ENCODE peak calls at places on chromosomes 3 and 15, in ten cellular contexts. T is hepatocyte, N is neural progenitor cell, F is endothelial cell of umbilical vein, C is osteoblast, D is HCT116, R is PC-3, K is keratinocyte, I is GM12878, Y is PC-9. A is an unnamed sample.

GRCh38 chr3:14440531-14441239 is 38.3 kb downstream of the SLC6A6 start:
- DNase-seq in F (peak; percentile 50), N (peak; percentile 92), K (no peak), R (peak; percentile 21), I (no peak), C (peak; percentile 86), T (peak; percentile 70), Y (peak; percentile 62), D (no peak), A (no peak)

GRCh38 chr3:52109556-52110380 is 44.5 kb downstream of the POC1A start:
- DNase-seq in F (peak; percentile 79), K (no peak), Y (no peak), N (no peak), I (no peak), T (no peak), C (peak; percentile 55), D (no peak), R (no peak), A (no peak)

GRCh38 chr3:157532529-157533297 is 29.5 kb upstream of the VEPH1 start:
- DNase-seq in N (peak; percentile 86), R (peak; percentile 94), C (peak; percentile 48), I (peak; percentile 9), Y (peak; percentile 37), F (peak; percentile 94), T (peak; percentile 87), D (peak; percentile 65), K (peak; percentile 25), A (peak; percentile 74)

GRCh38 chr15:48427960-48428547 is 96.8 kb downstream of the DUT start:
- DNase-seq in D (no peak), Y (no peak), F (no peak), I (no peak), C (peak; percentile 86), K (no peak), N (no peak), T (no peak), R (no peak), A (no peak)

GRCh38 chr3:53255775-53256703 is at the start of gene TKT:
- DNase-seq in Y (peak; percentile 82), R (peak; percentile 84), N (peak; percentile 96), T (peak; percentile 96), I (peak; percentile 26), C (peak; percentile 99), D (no peak), K (no peak), F (peak; percentile 84), A (peak; percentile 86)

GRCh38 chr15:81337241-81337640 is 13.3 kb upstream of the STARD5 start:
- DNase-seq in I (no peak), F (no peak), D (no peak), N (no peak), R (no peak), T (no peak), K (no peak), Y (no peak), C (no peak), A (no peak)

GRCh38 chr3:129016366-129016724 is 15.2 kb downstream of the EFCC1 start:
- DNase-seq in Y (peak; percentile 68), R (peak; percentile 30), C (no peak), D (no peak), I (no peak), N (no peak), T (peak; percentile 44), F (peak; percentile 45), K (no peak), A (peak; percentile 59)

GRCh38 chr3:131561511-131561910 is 58.7 kb upstream of the MRPL3 start:
- DNase-seq in C (no peak), F (no peak), N (peak; percentile 54), I (no peak), R (no peak), D (no peak), K (no peak), Y (no peak), T (no peak), A (no peak)

GRCh38 chr3:37997321-37997720 is 6.7 kb downstream of the VILL start:
- DNase-seq in I (no peak), T (no peak), Y (no peak), K (no peak), R (no peak), F (no peak), N (no peak), C (peak; percentile 22), D (no peak), A (no peak)

GRCh38 chr3:114626751-114627150 is 332.9 kb downstream of the TIGIT start:
- DNase-seq in I (no peak), C (no peak), K (no peak), R (no peak), F (no peak), T (no peak), Y (no peak), N (no peak), D (no peak), A (no peak)

GRCh38 chr15:73691398-73691797 is 7.2 kb downstream of the CD276 start:
- DNase-seq in R (peak; percentile 34), C (peak; percentile 94), K (peak; percentile 73), Y (no peak), F (peak; percentile 25), N (peak; percentile 76), I (no peak), T (peak; percentile 86), D (no peak), A (no peak)
- TF ChIP-seq CTCF in R (no peak), C (peak; percentile 38), K (peak; percentile 44), Y (no peak), F (no peak), N (peak; percentile 12), I (no peak), T (peak; percentile 14), D (no peak), A (no peak)

GRCh38 chr3:172228041-172228440 is 188.7 kb downstream of the FNDC3B start:
- DNase-seq in Y (no peak), C (no peak), I (no peak), F (no peak), N (peak; percentile 34), K (no peak), T (no peak), R (no peak), D (no peak), A (no peak)

GRCh38 chr3:172232579-172232978 is 193.2 kb downstream of the FNDC3B start:
- DNase-seq in D (no peak), C (no peak), R (no peak), Y (no peak), N (no peak), T (no peak), F (no peak), I (no peak), K (no peak), A (no peak)

GRCh38 chr3:172233474-172234277 is 194.3 kb downstream of the FNDC3B start:
- DNase-seq in R (no peak), F (no peak), T (no peak), I (no peak), D (no peak), Y (no peak), K (no peak), N (no peak), C (no peak), A (no peak)

GRCh38 chr3:172229462-172229861 is 190.1 kb downstream of the FNDC3B start:
- DNase-seq in F (no peak), Y (no peak), T (no peak), I (no peak), R (no peak), K (no peak), D (no peak), C (no peak), N (no peak), A (no peak)

GRCh38 chr3:172231318-172231901 is 192.0 kb downstream of the FNDC3B start:
- DNase-seq in R (no peak), K (no peak), D (no peak), C (no peak), Y (no peak), F (no peak), T (no peak), N (no peak), I (no peak), A (no peak)
- H3K79me2 ChIP-seq in R (peaks cover 11% of the 10 kb centered on the region), K (peaks cover 24% of the 10 kb centered on the region), D (no peaks in the 10 kb centered on the region), C (peaks cover 92% of the 10 kb centered on the region), Y (peaks cover 98% of the 10 kb centered on the region), F (peaks cover 69% of the 10 kb centered on the region), T (peaks cover 86% of the 10 kb centered on the region), N (no peaks in the 10 kb centered on the region), I (no peaks in the 10 kb centered on the region), A (peaks cover 96% of the 10 kb centered on the region)

DNA sequence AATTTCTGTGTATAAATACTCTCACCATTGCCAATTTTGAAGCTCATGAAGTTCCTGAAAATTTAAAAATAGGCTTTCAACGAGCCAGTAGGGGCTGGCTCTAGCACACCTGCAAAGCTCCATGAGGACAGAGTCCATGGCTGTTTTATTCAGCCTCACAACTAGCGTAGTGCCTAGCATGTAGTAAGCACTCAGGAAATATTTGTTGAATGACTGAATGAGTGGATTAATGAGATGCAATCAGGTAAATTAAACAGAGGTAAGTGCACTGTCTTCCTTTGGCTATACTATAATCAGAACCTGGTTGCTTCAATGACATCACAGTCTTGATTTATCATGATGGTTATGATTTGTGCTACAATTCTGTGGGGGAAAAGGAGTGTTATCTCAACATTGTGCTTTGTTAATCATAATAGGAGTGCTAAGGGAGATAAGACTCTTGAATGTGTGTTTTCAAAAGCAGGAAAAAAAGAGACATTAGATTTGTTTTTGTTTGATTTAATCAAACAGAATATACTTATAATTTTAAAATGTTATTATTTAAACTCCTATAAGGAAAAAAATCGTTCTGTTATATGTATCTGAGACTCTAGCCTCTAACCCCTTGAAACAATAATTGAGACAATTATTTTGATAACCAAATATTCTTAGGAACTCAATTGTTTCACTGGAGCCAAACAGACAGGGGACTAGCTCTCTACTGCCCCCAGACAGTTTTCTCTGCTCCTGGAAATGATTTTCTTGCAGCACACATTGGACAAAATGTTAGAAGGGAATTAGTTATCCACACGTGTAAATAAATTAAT is 171.7 kb upstream of the ATP11B start:
- DNase-seq in F (peak; percentile 15), K (no peak), Y (no peak), T (no peak), R (peak; percentile 50), I (no peak), N (peak; percentile 18), C (no peak), D (no peak), A (peak; percentile 39)
- TF ChIP-seq CTCF in F (peak; percentile 12), K (peak; percentile 34), Y (peak; percentile 53), T (peak; percentile 39), R (peak; percentile 72), I (peak; percentile 13), N (peak; percentile 61), C (no peak), D (peak; percentile 57), A (peak; percentile 66)

GRCh38 chr3:153259956-153260355 is 97.9 kb downstream of the RAP2B start:
- DNase-seq in D (no peak), I (no peak), T (no peak), K (no peak), R (no peak), N (no peak), Y (no peak), C (no peak), F (no peak), A (no peak)

GRCh38 chr3:153257673-153258351 is 95.8 kb downstream of the RAP2B start:
- DNase-seq in I (no peak), K (no peak), C (no peak), R (peak; percentile 85), F (no peak), Y (no peak), N (no peak), D (no peak), T (no peak), A (no peak)

DNA sequence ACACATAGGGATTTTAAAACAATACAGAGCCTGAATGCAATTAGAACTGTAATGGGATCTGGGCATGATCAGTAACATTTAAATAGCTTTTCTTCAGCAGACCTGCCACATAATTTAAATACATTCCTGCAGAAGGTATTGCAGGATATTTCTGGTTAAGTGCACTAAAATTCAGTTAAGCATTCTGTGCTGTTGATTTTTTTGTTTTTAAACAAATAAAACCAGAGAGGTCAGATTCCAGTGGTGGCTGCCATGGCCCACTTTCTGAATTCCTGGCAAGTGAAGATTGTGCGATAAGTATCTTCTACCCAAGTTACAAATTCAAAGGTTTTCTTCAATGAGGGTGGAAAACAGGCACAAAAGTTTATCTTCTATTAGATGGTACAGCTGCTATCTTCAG is 98.7 kb downstream of the RAP2B start:
- DNase-seq in Y (peak; percentile 46), R (peak; percentile 30), I (no peak), C (no peak), K (no peak), T (no peak), F (no peak), D (no peak), N (no peak), A (no peak)
- H3K79me2 ChIP-seq in Y (no peaks in the 10 kb centered on the region), R (no peaks in the 10 kb centered on the region), I (no peaks in the 10 kb centered on the region), C (no peaks in the 10 kb centered on the region), K (no peaks in the 10 kb centered on the region), T (no peaks in the 10 kb centered on the region), F (no peaks in the 10 kb centered on the region), D (no peaks in the 10 kb centered on the region), N (no peaks in the 10 kb centered on the region), A (no peaks in the 10 kb centered on the region)

A was measured in MM.1S.